ENCODE peak calls at places on chromosomes 4 and X, in six cellular contexts. D is lower lobe of right lung, K is right cardiac atrium, G is adipocyte, M is tibial nerve, L is HCT116. T is an unnamed sample. For H3K4me1, the result is how much of the 10 kb centered on the place peaks cover.

GRCh38 chr4:41095973-41096372 is 118.4 kb downstream of the APBB2 start:
- DNase-seq in D (no peak), K (no peak), G (peak), M (no peak), L (no peak), T (no peak)

GRCh38 chr4:102868153-102868781 is 525 bp upstream of the CISD2 start:
- DNase-seq in D (peak), K (peak), G (no peak), M (no peak), L (no peak), T (no peak)

GRCh38 chrX:108072746-108073145 is 18.6 kb downstream of the PSMD10 start:
- DNase-seq in D (no peak), K (no peak), G (peak), M (no peak), L (no peak), T (no peak)

GRCh38 chr4:184275766-184276165 is 58.1 kb upstream of the ENPP6 start:
- DNase-seq in D (no peak), K (no peak), G (no peak), M (no peak), L (no peak), T (no peak)

GRCh38 chrX:17042046-17042445 is 95.6 kb downstream of the REPS2 start:
- DNase-seq in D (no peak), K (no peak), G (peak), M (no peak), L (no peak), T (no peak)

GRCh38 chrX:108601276-108601675 is 135.1 kb downstream of the IRS4 start:
- DNase-seq in D (no peak), K (no peak), G (no peak), M (no peak), L (no peak), T (no peak)

GRCh38 chr4:6924361-6924779 is 14.7 kb downstream of the TBC1D14 start:
- DNase-seq in D (no peak), K (no peak), G (no peak), M (no peak), L (no peak), T (no peak)

GRCh38 chr4:89469930-89470375 is 162.4 kb upstream of the GPRIN3 start:
- DNase-seq in D (no peak), K (no peak), G (peak), M (no peak), L (no peak), T (peak)

GRCh38 chrX:130658310-130658709 is 244.7 kb downstream of the ENOX2 start:
- DNase-seq in D (no peak), K (no peak), G (no peak), M (no peak), L (no peak), T (no peak)

GRCh38 chr4:153159728-153160221 is 44.5 kb upstream of the TRIM2 start:
- DNase-seq in D (no peak), K (no peak), G (peak), M (no peak), L (no peak), T (no peak)

GRCh38 chr4:166458756-166459155 is 585.7 kb downstream of the TLL1 start:
- DNase-seq in D (no peak), K (no peak), G (peak), M (no peak), L (no peak), T (no peak)

GRCh38 chr4:73989928-73990327 is 1.9 kb upstream of the PPBP start:
- DNase-seq in D (no peak), K (no peak), G (no peak), M (no peak), L (no peak), T (no peak)

GRCh38 chr4:149718500-149718899 is 97.1 kb downstream of the IQCM start:
- DNase-seq in D (no peak), K (peak), G (no peak), M (no peak), L (no peak), T (no peak)

GRCh38 chr4:73224886-73225285 is 33.7 kb downstream of the ANKRD17 start:
- DNase-seq in D (no peak), K (no peak), G (no peak), M (no peak), L (no peak), T (no peak)

GRCh38 chr4:23819041-23819511 is 70.8 kb downstream of the PPARGC1A start:
- DNase-seq in D (peak), K (peak), G (no peak), M (no peak), L (no peak), T (peak)

GRCh38 chr4:157300678-157301077 is 80.2 kb downstream of the GRIA2 start:
- DNase-seq in D (no peak), K (no peak), G (no peak), M (no peak), L (no peak), T (no peak)

GRCh38 chr4:125826801-125827200 is 512.0 kb downstream of the FAT4 start:
- DNase-seq in D (no peak), K (no peak), G (peak), M (no peak), L (no peak), T (no peak)

GRCh38 chrX:141405878-141406492 is 163.7 kb upstream of the SPANXC start:
- DNase-seq in D (no peak), K (no peak), G (peak), M (no peak), L (no peak), T (no peak)

GRCh38 chrX:77527233-77528001 is 80.2 kb downstream of the FGF16 start:
- DNase-seq in D (no peak), K (peak), G (no peak), M (no peak), L (no peak), T (no peak)

GRCh38 chr4:88108747-88109122 is 49.7 kb downstream of the ABCG2 start:
- DNase-seq in D (no peak), K (no peak), G (peak), M (no peak), L (no peak), T (no peak)

GRCh38 chr4:145878501-145879435 is 59.9 kb downstream of the ZNF827 start:
- DNase-seq in D (no peak), K (no peak), G (peak), M (no peak), L (no peak), T (no peak)

GRCh38 chrX:25011589-25012432 is 4.0 kb downstream of the ARX start:
- DNase-seq in D (no peak), K (no peak), G (no peak), M (no peak), L (no peak), T (no peak)

GRCh38 chr4:88283661-88284377 is 542 bp downstream of the PPM1K start:
- DNase-seq in D (peak), K (peak), G (peak), M (peak), L (peak), T (peak)

GRCh38 chr4:78800965-78801364 is 24.8 kb downstream of the BMP2K start:
- DNase-seq in D (no peak), K (no peak), G (no peak), M (no peak), L (no peak), T (no peak)

GRCh38 chrX:96764864-96765263 is 80.2 kb downstream of the DIAPH2 start:
- DNase-seq in D (no peak), K (no peak), G (no peak), M (no peak), L (no peak), T (no peak)

GRCh38 chrX:150303386-150304097 is 59.6 kb upstream of the MAMLD1 start:
- DNase-seq in D (no peak), K (no peak), G (no peak), M (no peak), L (no peak), T (no peak)

GRCh38 chr4:3802571-3803474 is 36.6 kb downstream of the ADRA2C start:
- DNase-seq in D (peak), K (no peak), G (no peak), M (no peak), L (no peak), T (no peak)

GRCh38 chr4:95910749-95911148 is 70.9 kb downstream of the PDHA2 start:
- DNase-seq in D (no peak), K (no peak), G (no peak), M (no peak), L (no peak), T (no peak)

DNA sequence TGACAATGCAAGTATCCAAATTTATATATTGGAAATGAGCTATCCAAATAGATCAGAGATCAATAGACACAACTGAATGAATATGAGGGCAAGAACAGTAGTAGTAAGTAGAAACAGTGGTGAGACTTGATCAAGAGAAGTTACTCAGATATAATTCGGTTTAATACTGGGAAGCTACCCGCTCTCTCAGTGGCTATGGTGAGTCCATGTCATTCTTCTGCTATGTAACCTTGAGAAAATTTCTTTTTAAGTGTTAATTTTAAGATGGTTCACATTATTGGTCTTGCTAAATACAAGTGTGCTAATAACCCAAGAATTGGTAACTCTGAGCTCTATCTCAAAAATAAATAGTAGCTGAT is 53.6 kb downstream of the LEF1 start:
- DNase-seq in D (no peak), K (no peak), G (no peak), M (no peak), L (no peak), T (no peak)
- H3K4me1 ChIP-seq in D (under half), K (under half), G (under half), M (under half), L (under half), T (under half)

DNA sequence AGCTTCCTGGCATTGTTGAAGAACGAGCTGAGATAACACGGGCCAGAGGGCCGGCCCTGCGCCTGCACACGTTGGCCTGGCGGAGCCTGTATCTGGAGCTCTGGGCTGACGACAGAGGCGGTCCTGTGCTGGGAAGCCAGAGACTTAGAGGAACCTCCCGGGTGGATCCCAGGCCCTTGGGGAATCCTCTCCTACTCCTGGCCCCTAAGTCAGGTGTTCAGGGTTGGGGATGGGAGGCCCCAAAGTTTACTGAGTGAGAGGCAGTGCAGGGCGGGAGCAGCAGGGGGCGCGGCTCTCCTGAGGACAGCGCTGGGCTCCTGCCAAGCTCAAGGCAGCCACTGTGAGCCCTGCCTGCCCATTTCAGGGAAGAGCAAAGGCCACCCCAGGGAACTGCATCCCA is 2.5 kb upstream of the HTRA3 start:
- DNase-seq in D (peak), K (peak), G (peak), M (peak), L (peak), T (peak)
- H3K4me1 ChIP-seq in D (under half), K (under half), G (under half), M (under half), L (under half), T (under half)

DNA sequence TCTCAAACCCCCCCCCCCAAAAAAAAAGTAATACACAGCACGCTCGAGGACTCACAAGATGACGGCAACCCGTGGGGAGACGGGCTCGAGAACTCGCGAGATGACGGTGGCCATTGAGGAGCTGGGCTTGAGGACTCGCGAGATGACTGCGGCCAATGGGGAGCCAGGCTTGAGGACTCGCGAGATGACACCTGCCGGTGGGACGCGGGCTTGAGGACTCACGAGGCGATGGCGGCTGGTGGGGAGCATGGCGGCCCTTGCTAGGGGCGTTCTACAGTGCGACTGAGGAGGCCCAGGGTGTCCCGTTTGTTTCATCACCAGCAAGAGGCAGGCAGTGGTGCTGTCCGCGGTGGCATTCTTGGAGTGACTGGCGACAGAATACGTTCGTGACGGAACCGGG is 172.4 kb upstream of the MAGEB16 start:
- DNase-seq in D (no peak), K (no peak), G (no peak), M (no peak), L (no peak), T (no peak)
- H3K4me1 ChIP-seq in D (under half), K (under half), G (under half), M (under half), L (under half), T (under half)

GRCh38 chr4:15413010-15413622 is 14.7 kb upstream of the C1QTNF7 start:
- DNase-seq in D (no peak), K (no peak), G (peak), M (no peak), L (no peak), T (no peak)
- H3K4me1 ChIP-seq in D (under half), K (under half), G (under half), M (under half), L (under half), T (under half)

GRCh38 chrX:125340508-125340907 is 20.8 kb downstream of the TEX13C start:
- DNase-seq in D (no peak), K (no peak), G (no peak), M (no peak), L (no peak), T (no peak)
- H3K4me1 ChIP-seq in D (under half), K (under half), G (under half), M (under half), L (under half), T (under half)

GRCh38 chr4:53007024-53007423 is 144.9 kb downstream of the RASL11B start:
- DNase-seq in D (no peak), K (no peak), G (no peak), M (no peak), L (no peak), T (no peak)
- H3K4me1 ChIP-seq in D (under half), K (under half), G (under half), M (under half), L (under half), T (under half)

DNA sequence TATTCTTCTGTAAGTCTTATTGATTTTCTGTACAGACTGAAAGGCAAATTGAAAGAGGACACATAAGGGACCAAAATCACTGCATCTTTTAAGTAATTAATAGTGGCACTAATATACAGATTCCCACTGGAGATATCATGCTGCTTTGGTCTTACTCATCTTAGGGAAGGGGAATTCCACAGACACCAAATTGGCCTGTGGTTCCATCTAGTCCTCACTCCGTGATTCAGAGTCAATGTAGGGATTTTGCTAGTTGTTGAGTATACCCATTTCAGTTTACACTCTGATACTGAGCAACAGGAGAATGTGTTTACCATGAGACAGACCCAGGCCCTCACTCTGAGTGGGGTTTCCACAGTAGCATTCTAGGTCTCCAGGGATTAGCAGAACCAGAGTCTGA is 47.6 kb upstream of the AGA start:
- DNase-seq in D (no peak), K (no peak), G (peak), M (no peak), L (no peak), T (no peak)
- H3K4me1 ChIP-seq in D (under half), K (under half), G (under half), M (under half), L (under half), T (under half)

DNA sequence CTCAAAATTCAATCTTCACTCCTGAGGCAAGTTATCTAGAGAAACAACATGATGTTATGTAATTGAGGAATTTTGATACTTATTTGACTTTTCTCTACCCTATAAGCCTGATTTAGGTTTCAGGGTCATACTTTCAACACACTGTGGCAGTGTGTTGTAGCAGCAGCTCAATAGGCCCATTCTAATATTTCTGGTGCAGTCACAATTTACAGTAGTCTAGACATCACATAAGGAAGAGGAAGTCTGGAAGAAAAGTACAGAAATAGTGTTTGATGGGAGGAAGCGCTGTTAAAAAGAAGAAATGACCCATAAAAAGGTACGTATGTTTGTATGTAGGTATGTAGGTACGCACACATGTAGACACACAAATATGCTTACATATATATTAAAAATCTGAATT is 194.3 kb downstream of the ARHGAP24 start:
- DNase-seq in D (no peak), K (no peak), G (no peak), M (no peak), L (no peak), T (no peak)
- H3K4me1 ChIP-seq in D (under half), K (under half), G (under half), M (under half), L (under half), T (under half)

DNA sequence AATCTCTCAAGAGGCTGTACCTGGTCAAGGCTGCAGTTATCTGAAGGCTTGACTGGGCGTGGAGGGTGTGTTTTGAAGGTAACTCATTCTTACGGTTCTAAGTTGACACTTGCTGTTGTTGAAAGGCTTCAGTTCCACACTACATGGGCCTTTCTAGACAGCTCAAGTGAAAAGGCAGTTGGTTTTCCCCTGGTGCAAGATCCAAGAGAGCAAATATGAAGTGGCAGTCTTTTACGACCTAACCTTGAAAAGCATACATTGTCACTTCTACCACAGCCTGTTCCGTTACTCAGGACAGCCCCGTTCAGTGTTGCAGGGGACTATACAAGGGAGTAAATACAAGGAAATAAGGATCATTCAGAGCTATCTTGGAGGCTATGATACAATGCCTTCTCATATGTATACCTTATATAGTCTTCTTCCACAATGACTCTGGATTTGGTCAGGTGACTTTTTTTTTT is 46.2 kb downstream of the PDS5A start:
- DNase-seq in D (no peak), K (no peak), G (no peak), M (no peak), L (no peak), T (peak)
- H3K4me1 ChIP-seq in D (under half), K (under half), G (under half), M (under half), L (under half), T (under half)

GRCh38 chr4:185834778-185835177 is 22.8 kb upstream of the SORBS2 start:
- DNase-seq in D (no peak), K (no peak), G (no peak), M (no peak), L (no peak), T (no peak)
- H3K4me1 ChIP-seq in D (under half), K (under half), G (under half), M (under half), L (under half), T (under half)